ENCODE peak calls at places on chromosomes 11 and 22, in four cellular contexts. E is pancreas; D is CD4-positive, alpha-beta T cell; V is heart right ventricle. Y is an unnamed sample. For H3K9me3, the result is how much of the 10 kb centered on the place peaks cover.

GRCh38 chr11:17266781-17267180 is 9.8 kb upstream of the NUCB2 start:
- DNase-seq in V (no peak), D (no peak), E (no peak), Y (no peak)

GRCh38 chr22:25139062-25139461 is 60.6 kb upstream of the CRYBB3 start:
- DNase-seq in V (peak), D (no peak), E (no peak), Y (no peak)

GRCh38 chr22:46201059-46201757 is 48.9 kb downstream of the CDPF1 start:
- DNase-seq in E (no peak), V (no peak), D (no peak), Y (peak)

GRCh38 chr11:72003776-72004171 is 5.1 kb downstream of the IL18BP start:
- DNase-seq in V (no peak), D (no peak), E (peak), Y (no peak)

GRCh38 chr11:7904910-7905309 is 26.2 kb downstream of the OR10A6 start:
- DNase-seq in V (no peak), D (no peak), E (no peak), Y (no peak)

GRCh38 chr11:66119348-66120133 is 49.5 kb downstream of the PACS1 start:
- DNase-seq in D (no peak), E (no peak), V (no peak), Y (no peak)

GRCh38 chr22:39617342-39617741 is 46.8 kb downstream of the CACNA1I start:
- DNase-seq in V (no peak), D (no peak), E (no peak), Y (no peak)

GRCh38 chr11:26949846-26950245 is 44.1 kb upstream of the FIBIN start:
- DNase-seq in E (no peak), D (no peak), V (no peak), Y (no peak)

GRCh38 chr11:59866397-59866796 is at the start of gene TCN1:
- DNase-seq in D (no peak), E (no peak), V (no peak), Y (no peak)

GRCh38 chr22:25564979-25565677 is 653 bp downstream of the GRK3 start:
- DNase-seq in E (peak), V (no peak), D (no peak), Y (peak)

GRCh38 chr22:24686280-24686679 is 83.3 kb downstream of the GGT1 start:
- DNase-seq in V (no peak), D (no peak), E (no peak), Y (no peak)

GRCh38 chr11:124586247-124586860 is 16.6 kb downstream of the OR8A1 start:
- DNase-seq in V (peak), E (no peak), D (peak), Y (peak)

GRCh38 chr11:65430406-65431217 is 8.0 kb downstream of the NEAT1 start:
- DNase-seq in V (no peak), E (no peak), D (no peak), Y (no peak)

GRCh38 chr11:109728056-109728455 is 306.1 kb downstream of the C11orf87 start:
- DNase-seq in V (no peak), D (no peak), E (no peak), Y (no peak)

GRCh38 chr11:27213232-27213660 is 149.8 kb downstream of the CCDC34 start:
- DNase-seq in E (no peak), D (no peak), V (peak), Y (no peak)

GRCh38 chr22:50716291-50717024 is 21.5 kb upstream of the ACR start:
- DNase-seq in D (no peak), V (no peak), E (peak), Y (no peak)

GRCh38 chr22:44630826-44631225 is 71.2 kb upstream of the PRR5 start:
- DNase-seq in D (no peak), E (no peak), V (no peak), Y (no peak)

GRCh38 chr22:18968011-18968749 is 32.1 kb upstream of the PRODH start:
- DNase-seq in E (peak), V (peak), D (no peak), Y (no peak)

GRCh38 chr11:117819096-117820040 is 5.2 kb downstream of the FXYD2 start:
- DNase-seq in V (peak), E (no peak), D (no peak), Y (peak)

GRCh38 chr11:9990221-9990973 is 303.6 kb downstream of the SBF2 start:
- DNase-seq in E (no peak), D (no peak), V (no peak), Y (no peak)

GRCh38 chr11:60950933-60951610 is 904 bp downstream of the SLC15A3 start:
- DNase-seq in E (no peak), V (no peak), D (peak), Y (no peak)

GRCh38 chr11:33128739-33129138 is 32.5 kb downstream of the CSTF3 start:
- DNase-seq in E (no peak), D (no peak), V (no peak), Y (no peak)

GRCh38 chr11:130451261-130452019 is 3.0 kb downstream of the ADAMTS15 start:
- DNase-seq in E (no peak), D (no peak), V (peak), Y (no peak)

GRCh38 chr11:13993096-13993760 is 30.7 kb downstream of the SPON1 start:
- DNase-seq in D (no peak), V (no peak), E (no peak), Y (no peak)

GRCh38 chr22:46124383-46125144 is 25.8 kb upstream of the PPARA start:
- DNase-seq in D (no peak), V (no peak), E (peak), Y (no peak)

GRCh38 chr11:77771135-77771534 is 49.4 kb downstream of the RSF1 start:
- DNase-seq in V (no peak), E (no peak), D (no peak), Y (no peak)

GRCh38 chr11:8779107-8779506 is 96.5 kb downstream of the RPL27A start:
- DNase-seq in V (no peak), D (no peak), E (no peak), Y (no peak)

GRCh38 chr11:64343740-64344133 is 3.7 kb downstream of the CCDC88B start:
- DNase-seq in E (peak), D (no peak), V (no peak), Y (no peak)

GRCh38 chr22:23789121-23789520 is 2.4 kb downstream of the SMARCB1 start:
- DNase-seq in E (peak), V (no peak), D (no peak), Y (no peak)

GRCh38 chr11:69101100-69101791 is 52.5 kb downstream of the TPCN2 start:
- DNase-seq in V (peak), D (peak), E (peak), Y (peak)

GRCh38 chr22:50585781-50586180 is 3.1 kb upstream of the CHKB start:
- DNase-seq in D (no peak), E (peak), V (no peak), Y (no peak)

DNA sequence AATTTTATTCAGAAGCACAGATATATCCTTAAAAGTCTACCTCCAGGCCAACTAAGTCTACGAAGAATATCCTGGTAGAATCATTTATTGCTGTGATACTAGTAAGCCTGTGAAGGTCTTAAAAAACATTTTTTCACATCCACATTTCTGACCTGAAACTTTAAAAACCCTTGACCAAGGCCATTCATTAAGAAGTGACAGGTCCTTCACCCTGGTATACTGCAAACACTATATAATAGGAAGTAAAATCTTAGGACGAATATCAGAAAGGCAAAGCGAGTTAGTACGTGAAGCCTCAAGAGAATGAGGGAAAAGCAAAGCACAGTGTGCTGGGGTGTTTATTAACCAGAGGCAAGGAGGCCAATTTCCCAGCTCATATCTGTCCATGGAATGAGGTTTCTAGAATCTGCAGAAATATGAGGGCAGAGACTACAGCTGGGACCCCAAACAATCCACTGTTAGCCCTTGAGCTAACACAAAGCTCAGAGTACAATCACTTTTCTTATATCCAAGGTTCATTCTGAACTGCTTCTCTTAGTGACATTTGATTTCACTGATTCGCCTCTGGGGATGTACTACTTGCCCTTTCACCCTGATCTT is 71.0 kb downstream of the AMBRA1 start:
- DNase-seq in D (no peak), V (no peak), E (no peak), Y (no peak)
- H3K9me3 ChIP-seq in D (under half), V (under half), E (under half), Y (under half)

GRCh38 chr11:70948855-70949551 is 303.4 kb downstream of the SHANK2 start:
- DNase-seq in E (peak), D (no peak), V (no peak), Y (no peak)
- H3K9me3 ChIP-seq in E (under half), D (under half), V (under half), Y (under half)

GRCh38 chr22:49238181-49239141 is 589.2 kb downstream of the BRD1 start:
- DNase-seq in V (no peak), E (no peak), D (no peak), Y (no peak)

GRCh38 chr22:49240472-49240871 is 587.2 kb downstream of the BRD1 start:
- DNase-seq in E (no peak), D (no peak), V (no peak), Y (no peak)

GRCh38 chr22:49237703-49238102 is 590.0 kb downstream of the BRD1 start:
- DNase-seq in D (no peak), V (no peak), E (no peak), Y (no peak)

GRCh38 chr22:49240016-49240380 is 587.7 kb downstream of the BRD1 start:
- DNase-seq in D (no peak), V (no peak), E (no peak), Y (no peak)

GRCh38 chr22:49239264-49240015 is 588.2 kb downstream of the BRD1 start:
- DNase-seq in D (no peak), E (no peak), V (no peak), Y (no peak)
- H3K9me3 ChIP-seq in D (under half), E (under half), V (under half), Y (under half)

DNA sequence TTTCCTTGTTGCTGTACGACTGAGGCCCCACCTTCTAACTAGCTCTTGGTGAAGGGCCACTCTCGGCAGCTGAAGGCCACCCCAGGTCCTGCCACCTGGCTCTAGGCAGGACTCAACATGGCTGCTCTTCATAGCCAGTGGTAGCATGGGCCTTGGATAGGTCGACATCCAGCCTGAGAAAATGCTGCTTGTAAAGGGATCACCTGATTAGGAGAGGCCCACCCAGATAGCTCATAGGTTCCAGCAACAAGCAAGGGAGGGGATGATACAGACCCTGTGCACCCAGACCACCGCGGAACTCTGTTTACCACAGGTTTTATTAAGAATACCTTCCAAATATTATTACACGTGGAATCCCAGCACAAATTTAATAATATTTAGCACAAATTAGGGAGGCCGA is 341.4 kb downstream of the BRD1 start:
- DNase-seq in E (no peak), V (no peak), D (no peak), Y (no peak)
- H3K9me3 ChIP-seq in E (under half), V (under half), D (under half), Y (under half)

DNA sequence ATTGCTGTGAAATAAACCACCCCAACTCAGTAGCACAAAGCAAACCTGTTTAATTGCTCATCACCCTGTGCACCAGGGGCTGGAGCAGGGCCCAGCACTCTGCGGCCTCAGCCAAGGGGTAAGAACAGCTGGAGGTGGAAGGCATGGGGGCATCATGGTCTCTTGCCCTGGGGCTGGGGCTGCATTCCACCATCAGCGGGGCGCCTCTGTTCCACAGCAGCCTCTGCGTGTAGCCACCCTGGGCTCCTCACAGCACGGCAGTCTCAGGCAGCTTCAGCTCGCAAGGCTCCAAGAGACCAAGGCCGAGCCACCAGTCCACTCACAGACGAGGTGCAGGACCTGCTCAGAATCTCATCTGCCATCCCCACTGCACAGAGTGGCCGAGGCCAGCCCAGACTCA is 630.7 kb downstream of the TBC1D22A start:
- DNase-seq in E (no peak), D (no peak), V (no peak), Y (no peak)
- H3K9me3 ChIP-seq in E (under half), D (under half), V (under half), Y (under half)

DNA sequence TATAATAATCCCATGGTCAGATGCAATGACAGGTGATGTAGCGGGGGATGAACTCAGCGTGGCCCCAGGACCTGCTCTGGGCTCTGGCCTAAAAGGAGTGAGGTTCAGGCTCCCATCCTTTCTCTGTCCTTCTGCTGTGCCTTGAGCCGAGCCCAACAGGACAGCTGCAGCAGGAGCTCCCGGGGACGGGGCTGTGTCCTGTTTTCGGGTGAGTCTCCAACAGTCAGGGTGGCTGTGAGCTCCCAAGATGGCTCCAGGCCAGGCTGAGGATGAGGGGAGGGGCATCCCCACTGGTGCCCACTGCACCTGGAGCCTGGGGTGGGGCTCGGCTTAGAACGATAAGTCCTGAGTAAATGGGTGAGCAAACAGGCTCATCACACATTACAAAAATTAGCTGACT is 1385.0 kb downstream of the BRD1 start:
- DNase-seq in D (no peak), V (no peak), E (no peak), Y (no peak)
- H3K9me3 ChIP-seq in D (under half), V (under half), E (under half), Y (under half)

DNA sequence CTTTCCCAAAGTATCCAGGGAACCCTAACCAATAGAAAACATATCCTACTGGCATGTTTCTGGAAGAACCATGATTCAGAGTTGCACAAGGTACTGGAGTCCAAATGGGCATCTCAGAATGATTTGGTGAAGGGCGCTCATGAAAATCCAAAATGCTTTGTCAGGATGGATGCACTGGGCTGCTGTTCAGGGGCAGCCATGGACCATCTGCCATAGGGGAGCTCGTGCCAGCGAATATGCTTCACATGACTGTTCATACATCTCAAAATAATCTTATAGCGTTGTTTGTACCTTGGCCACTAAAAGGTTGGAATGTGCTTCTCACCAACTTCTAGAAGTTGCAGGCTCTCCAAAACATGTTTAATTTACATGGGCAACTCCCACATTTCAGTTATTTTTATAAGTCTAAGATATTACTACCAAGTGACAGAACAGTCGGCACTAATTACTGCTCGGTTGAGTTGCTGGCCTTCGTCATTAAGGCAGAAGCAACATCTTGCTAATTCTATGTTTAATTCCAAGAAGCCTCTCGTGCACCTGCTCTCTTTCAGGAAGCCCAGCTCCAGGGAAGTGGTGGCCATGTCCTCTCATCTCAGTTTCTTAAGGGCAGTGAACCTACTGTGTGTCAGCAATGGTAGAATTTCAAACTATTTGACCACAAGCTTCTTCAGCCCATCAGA is 1497.7 kb downstream of the TBC1D22A start:
- DNase-seq in V (no peak), D (no peak), E (no peak), Y (no peak)
- H3K9me3 ChIP-seq in V (under half), D (under half), E (under half), Y (under half)

DNA sequence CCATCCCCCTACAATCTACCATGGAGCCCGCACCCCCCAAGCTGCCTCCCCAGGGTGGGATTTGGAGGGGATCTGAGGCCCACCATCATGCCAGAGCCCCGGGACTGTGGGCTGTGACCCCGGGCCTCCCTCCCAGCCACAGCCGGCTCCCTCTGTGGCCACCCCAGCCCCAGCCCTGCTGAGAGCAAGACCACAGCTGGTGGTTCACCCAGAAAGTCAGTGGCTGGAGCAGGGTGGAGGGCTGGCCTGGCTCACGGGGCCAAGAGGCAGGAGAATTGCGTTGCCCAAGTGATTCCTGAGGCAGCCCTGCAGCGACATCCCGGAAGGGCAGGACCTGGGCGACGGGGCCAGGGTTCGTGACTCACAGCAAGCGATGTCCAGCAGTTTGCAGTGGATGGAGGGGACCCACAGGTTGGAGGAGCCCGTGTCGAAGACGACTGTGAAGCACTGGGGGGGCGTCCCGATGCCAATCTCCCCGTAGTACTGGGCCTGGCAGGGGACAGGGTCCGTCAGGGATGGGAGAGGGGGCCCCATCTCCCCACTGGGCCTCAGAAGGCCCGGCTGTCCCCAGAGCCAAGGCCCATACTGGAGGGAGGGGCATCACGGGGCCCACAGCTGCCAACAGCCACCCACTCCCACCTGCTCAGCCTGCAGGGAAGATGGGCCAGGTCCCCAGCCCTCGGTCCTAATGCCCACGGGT is 4.4 kb downstream of the CTSD start:
- DNase-seq in E (peak), D (no peak), V (no peak), Y (no peak)
- H3K9me3 ChIP-seq in E (under half), D (under half), V (under half), Y (under half)

DNA sequence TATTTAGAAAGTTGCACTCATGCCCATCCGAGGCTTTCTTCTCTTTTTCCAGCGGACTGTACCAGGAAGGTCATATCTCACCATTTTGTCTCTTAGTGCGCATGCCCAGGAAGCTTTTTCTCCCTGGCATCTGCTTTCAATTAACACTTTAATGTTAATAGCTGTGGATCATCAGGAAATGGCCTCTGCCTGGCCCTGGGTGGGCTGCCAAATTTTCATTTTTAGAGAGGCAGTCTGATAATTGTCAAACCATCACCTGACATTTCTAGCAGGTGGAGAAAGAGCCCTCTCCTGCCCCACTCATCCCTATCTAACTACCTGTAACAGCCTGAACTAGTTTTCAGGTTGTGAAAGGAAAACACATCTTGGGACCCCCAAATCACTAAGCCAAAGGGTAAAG is 257.4 kb upstream of the LRRC4C start:
- DNase-seq in D (no peak), V (no peak), E (no peak), Y (no peak)
- H3K9me3 ChIP-seq in D (under half), V (under half), E (under half), Y (under half)